ENCODE peak calls at places on chromosomes 12 and 14, in six cellular contexts. One of them, this sample, is unnamed.

GRCh38 chr12:130083746-130084145 is 78.5 kb upstream of the FZD10 start:
- DNase-seq in left lung: no peak
- DNase-seq in NCI-H1694 treated with DMSO at 0.1 percent for 48 hours: no peak
- DNase-seq in HS-27A: no peak
- DNase-seq in KBM-7: no peak
- DNase-seq in kidney: no peak
- DNase-seq in this sample: no peak

GRCh38 chr14:23020143-23021128 is 10.5 kb upstream of the C14orf93 start:
- DNase-seq in KBM-7: no peak
- DNase-seq in kidney: no peak
- DNase-seq in HS-27A: no peak
- DNase-seq in NCI-H1694 treated with DMSO at 0.1 percent for 48 hours: no peak
- DNase-seq in left lung: no peak
- DNase-seq in this sample: no peak

GRCh38 chr12:104672501-104673265 is 215.9 kb downstream of the CHST11 start:
- DNase-seq in kidney: peak
- DNase-seq in NCI-H1694 treated with DMSO at 0.1 percent for 48 hours: no peak
- DNase-seq in HS-27A: no peak
- DNase-seq in left lung: no peak
- DNase-seq in KBM-7: no peak
- DNase-seq in this sample: peak

GRCh38 chr12:95736631-95737030 is 53.9 kb downstream of the NTN4 start:
- DNase-seq in kidney: no peak
- DNase-seq in KBM-7: no peak
- DNase-seq in HS-27A: no peak
- DNase-seq in NCI-H1694 treated with DMSO at 0.1 percent for 48 hours: no peak
- DNase-seq in left lung: no peak
- DNase-seq in this sample: peak

GRCh38 chr14:92599786-92600185 is 86.2 kb downstream of the RIN3 start:
- DNase-seq in KBM-7: no peak
- DNase-seq in left lung: no peak
- DNase-seq in kidney: no peak
- DNase-seq in HS-27A: no peak
- DNase-seq in NCI-H1694 treated with DMSO at 0.1 percent for 48 hours: no peak
- DNase-seq in this sample: no peak

GRCh38 chr14:68945190-68945584 is 33.9 kb downstream of the ACTN1 start:
- DNase-seq in KBM-7: no peak
- DNase-seq in kidney: peak
- DNase-seq in left lung: no peak
- DNase-seq in NCI-H1694 treated with DMSO at 0.1 percent for 48 hours: no peak
- DNase-seq in HS-27A: no peak
- DNase-seq in this sample: no peak

GRCh38 chr14:22489247-22489551 is 99.8 kb downstream of the DAD1 start:
- DNase-seq in HS-27A: no peak
- DNase-seq in left lung: no peak
- DNase-seq in NCI-H1694 treated with DMSO at 0.1 percent for 48 hours: no peak
- DNase-seq in KBM-7: no peak
- DNase-seq in kidney: no peak
- DNase-seq in this sample: no peak

GRCh38 chr14:101709533-101709881 is 52.0 kb upstream of the PPP2R5C start:
- DNase-seq in kidney: no peak
- DNase-seq in KBM-7: no peak
- DNase-seq in HS-27A: no peak
- DNase-seq in NCI-H1694 treated with DMSO at 0.1 percent for 48 hours: no peak
- DNase-seq in left lung: no peak
- DNase-seq in this sample: no peak

GRCh38 chr12:131589231-131589902 is 121.5 kb upstream of the SFSWAP start:
- DNase-seq in NCI-H1694 treated with DMSO at 0.1 percent for 48 hours: no peak
- DNase-seq in HS-27A: no peak
- DNase-seq in left lung: no peak
- DNase-seq in KBM-7: no peak
- DNase-seq in kidney: no peak
- DNase-seq in this sample: no peak

GRCh38 chr14:101854366-101854765 is 92.9 kb downstream of the PPP2R5C start:
- DNase-seq in NCI-H1694 treated with DMSO at 0.1 percent for 48 hours: no peak
- DNase-seq in KBM-7: peak
- DNase-seq in HS-27A: no peak
- DNase-seq in left lung: peak
- DNase-seq in kidney: no peak
- DNase-seq in this sample: no peak

GRCh38 chr12:75553398-75553797 is 42.0 kb upstream of the KRR1 start:
- DNase-seq in left lung: no peak
- DNase-seq in kidney: no peak
- DNase-seq in NCI-H1694 treated with DMSO at 0.1 percent for 48 hours: no peak
- DNase-seq in HS-27A: no peak
- DNase-seq in KBM-7: peak
- DNase-seq in this sample: peak

GRCh38 chr14:92463141-92463540 is 50.4 kb upstream of the RIN3 start:
- DNase-seq in KBM-7: no peak
- DNase-seq in kidney: no peak
- DNase-seq in left lung: no peak
- DNase-seq in HS-27A: no peak
- DNase-seq in NCI-H1694 treated with DMSO at 0.1 percent for 48 hours: no peak
- DNase-seq in this sample: no peak

GRCh38 chr14:85917631-85918030 is 387.7 kb downstream of the FLRT2 start:
- DNase-seq in HS-27A: no peak
- DNase-seq in kidney: no peak
- DNase-seq in NCI-H1694 treated with DMSO at 0.1 percent for 48 hours: no peak
- DNase-seq in KBM-7: no peak
- DNase-seq in left lung: no peak
- DNase-seq in this sample: no peak

GRCh38 chr12:107462428-107463332 is 222.9 kb upstream of the PWP1 start:
- DNase-seq in NCI-H1694 treated with DMSO at 0.1 percent for 48 hours: no peak
- DNase-seq in kidney: no peak
- DNase-seq in left lung: no peak
- DNase-seq in HS-27A: no peak
- DNase-seq in KBM-7: no peak
- DNase-seq in this sample: no peak

GRCh38 chr12:3241621-3242020 is 164.4 kb downstream of the TSPAN9 start:
- DNase-seq in KBM-7: no peak
- DNase-seq in left lung: no peak
- DNase-seq in kidney: peak
- DNase-seq in HS-27A: no peak
- DNase-seq in NCI-H1694 treated with DMSO at 0.1 percent for 48 hours: no peak
- DNase-seq in this sample: no peak

GRCh38 chr14:24565766-24566165 is 10.3 kb downstream of the CTSG start:
- DNase-seq in HS-27A: no peak
- DNase-seq in NCI-H1694 treated with DMSO at 0.1 percent for 48 hours: no peak
- DNase-seq in left lung: no peak
- DNase-seq in KBM-7: no peak
- DNase-seq in kidney: no peak
- DNase-seq in this sample: no peak

GRCh38 chr12:57088442-57089258 is at the start of gene NAB2:
- DNase-seq in left lung: peak
- DNase-seq in kidney: peak
- DNase-seq in NCI-H1694 treated with DMSO at 0.1 percent for 48 hours: peak
- DNase-seq in KBM-7: peak
- DNase-seq in HS-27A: peak
- DNase-seq in this sample: peak

GRCh38 chr14:23608454-23608853 is 27.7 kb upstream of the DHRS2 start:
- DNase-seq in HS-27A: no peak
- DNase-seq in left lung: no peak
- DNase-seq in KBM-7: no peak
- DNase-seq in NCI-H1694 treated with DMSO at 0.1 percent for 48 hours: no peak
- DNase-seq in kidney: no peak
- DNase-seq in this sample: no peak

GRCh38 chr12:53564941-53565340 is 57.7 kb upstream of the NPFF start:
- DNase-seq in HS-27A: no peak
- DNase-seq in NCI-H1694 treated with DMSO at 0.1 percent for 48 hours: no peak
- DNase-seq in left lung: no peak
- DNase-seq in KBM-7: no peak
- DNase-seq in kidney: no peak
- DNase-seq in this sample: no peak

GRCh38 chr12:24798335-24798734 is 150.6 kb downstream of the BCAT1 start:
- DNase-seq in HS-27A: no peak
- DNase-seq in kidney: no peak
- DNase-seq in NCI-H1694 treated with DMSO at 0.1 percent for 48 hours: no peak
- DNase-seq in KBM-7: peak
- DNase-seq in left lung: no peak
- DNase-seq in this sample: no peak

GRCh38 chr14:96103560-96104460 is 64.6 kb downstream of the C14orf132 start:
- DNase-seq in KBM-7: no peak
- DNase-seq in kidney: peak
- DNase-seq in HS-27A: no peak
- DNase-seq in left lung: no peak
- DNase-seq in NCI-H1694 treated with DMSO at 0.1 percent for 48 hours: peak
- DNase-seq in this sample: no peak

GRCh38 chr14:69246331-69246730 is 13.6 kb upstream of the GALNT16 start:
- DNase-seq in HS-27A: no peak
- DNase-seq in left lung: no peak
- DNase-seq in kidney: no peak
- DNase-seq in KBM-7: no peak
- DNase-seq in NCI-H1694 treated with DMSO at 0.1 percent for 48 hours: peak
- DNase-seq in this sample: no peak

GRCh38 chr12:31590730-31591307 is at the start of gene DENND5B:
- DNase-seq in left lung: peak
- DNase-seq in kidney: peak
- DNase-seq in NCI-H1694 treated with DMSO at 0.1 percent for 48 hours: no peak
- DNase-seq in HS-27A: no peak
- DNase-seq in KBM-7: peak
- DNase-seq in this sample: peak

GRCh38 chr14:73260574-73260973 is 23.3 kb downstream of the PAPLN start:
- DNase-seq in NCI-H1694 treated with DMSO at 0.1 percent for 48 hours: no peak
- DNase-seq in left lung: no peak
- DNase-seq in HS-27A: no peak
- DNase-seq in KBM-7: no peak
- DNase-seq in kidney: peak
- DNase-seq in this sample: no peak

GRCh38 chr14:63705561-63706070 is 22.2 kb downstream of the SGPP1 start:
- DNase-seq in NCI-H1694 treated with DMSO at 0.1 percent for 48 hours: no peak
- DNase-seq in left lung: no peak
- DNase-seq in kidney: no peak
- DNase-seq in HS-27A: no peak
- DNase-seq in KBM-7: no peak
- DNase-seq in this sample: no peak